ENCODE peak calls at places on chromosomes 7 and 10, in nine cellular contexts. P, U, F, E, J, Z, D, N and L are unnamed samples.

GRCh38 chr7:20311743-20312042 is 19.0 kb upstream of the ITGB8 start:
- DNase-seq in P (no peak), U (no peak), F (no peak), E (no peak), J (no peak), Z (no peak), D (no peak), N (no peak), L (no peak)

GRCh38 chr7:1787241-1787640 is 117.2 kb downstream of the ELFN1 start:
- DNase-seq in P (no peak), U (no peak), F (peak), E (no peak), J (no peak), Z (no peak), D (no peak), N (no peak), L (peak)

GRCh38 chr10:98414932-98415709 is at the start of gene PYROXD2:
- DNase-seq in P (peak), U (peak), F (peak), E (peak), J (peak), Z (peak), D (peak), N (peak), L (peak)

GRCh38 chr7:33412336-33412735 is 283.0 kb downstream of the BBS9 start:
- DNase-seq in P (no peak), U (no peak), F (no peak), E (no peak), J (no peak), Z (no peak), D (no peak), N (no peak), L (no peak)

GRCh38 chr10:3477683-3478082 is 305.1 kb upstream of the PITRM1 start:
- DNase-seq in P (no peak), U (no peak), F (no peak), E (no peak), J (no peak), Z (no peak), D (peak), N (no peak), L (no peak)

GRCh38 chr7:105133358-105133757 is 119.4 kb downstream of the KMT2E start:
- DNase-seq in P (no peak), U (no peak), F (no peak), E (no peak), J (no peak), Z (no peak), D (no peak), N (no peak), L (no peak)

GRCh38 chr7:129752760-129753159 is 141.2 kb downstream of the NRF1 start:
- DNase-seq in P (no peak), U (no peak), F (no peak), E (no peak), J (no peak), Z (no peak), D (peak), N (no peak), L (no peak)

GRCh38 chr10:97644961-97645360 is 4.5 kb downstream of the PI4K2A start:
- DNase-seq in P (no peak), U (no peak), F (no peak), E (no peak), J (no peak), Z (no peak), D (no peak), N (no peak), L (no peak)

GRCh38 chr10:30056767-30057355 is 2.5 kb downstream of the JCAD start:
- DNase-seq in P (no peak), U (no peak), F (no peak), E (no peak), J (no peak), Z (no peak), D (no peak), N (no peak), L (no peak)

GRCh38 chr7:95430864-95431263 is 4.0 kb downstream of the PON2 start:
- DNase-seq in P (no peak), U (peak), F (no peak), E (no peak), J (no peak), Z (no peak), D (no peak), N (no peak), L (no peak)

GRCh38 chr7:106566174-106566573 is 94.8 kb downstream of the CCDC71L start:
- DNase-seq in P (no peak), U (no peak), F (no peak), E (no peak), J (no peak), Z (no peak), D (no peak), N (no peak), L (no peak)

GRCh38 chr7:122528879-122529481 is 169.9 kb downstream of the RNF133 start:
- DNase-seq in P (peak), U (no peak), F (no peak), E (peak), J (peak), Z (no peak), D (no peak), N (no peak), L (no peak)

GRCh38 chr10:50614444-50615137 is 9.2 kb downstream of the SGMS1 start:
- DNase-seq in P (no peak), U (no peak), F (no peak), E (no peak), J (peak), Z (peak), D (peak), N (peak), L (no peak)